ENCODE peak calls at places on chromosomes 5 and 9, in six cellular contexts. P is body of pancreas, A is heart left ventricle, L is tibial nerve, X is A549, C is transverse colon. R is an unnamed sample.

GRCh38 chr5:58517192-58517591 is 26.0 kb downstream of the GAPT start:
- DNase-seq in L (no peak), C (no peak), A (no peak), P (no peak), X (no peak), R (no peak)

GRCh38 chr9:109335929-109336328 is 15.1 kb upstream of the EPB41L4B start:
- DNase-seq in X (no peak), C (no peak), L (no peak), P (no peak), A (no peak), R (no peak)

GRCh38 chr9:114853071-114853865 is 47.4 kb upstream of the TNFSF15 start:
- DNase-seq in C (no peak), X (no peak), L (no peak), P (no peak), A (no peak), R (no peak)

GRCh38 chr9:5714501-5715401 is 85.8 kb downstream of the RIC1 start:
- DNase-seq in L (no peak), P (no peak), A (no peak), C (no peak), X (no peak), R (no peak)

GRCh38 chr5:72529383-72529782 is 22.2 kb upstream of the ZNF366 start:
- DNase-seq in L (no peak), A (no peak), X (no peak), P (no peak), C (no peak), R (no peak)

GRCh38 chr5:140398379-140398811 is 3.2 kb upstream of the ANKHD1 start:
- DNase-seq in C (no peak), P (no peak), L (no peak), A (no peak), X (peak; percentile 8), R (no peak)

GRCh38 chr5:68171101-68171558 is 44.4 kb upstream of the PIK3R1 start:
- DNase-seq in C (peak; percentile 60), X (no peak), L (peak; percentile 73), P (peak; percentile 52), A (peak; percentile 31), R (peak; percentile 82)

GRCh38 chr5:38420691-38421395 is 135.6 kb downstream of the LIFR start:
- DNase-seq in A (peak; percentile 29), X (peak; percentile 80), C (peak; percentile 36), L (peak; percentile 61), P (peak; percentile 82), R (peak; percentile 44)

GRCh38 chr5:65800775-65801174 is 78.8 kb downstream of the NLN start:
- DNase-seq in P (no peak), C (no peak), L (no peak), X (no peak), A (no peak), R (no peak)

GRCh38 chr9:100933656-100934055 is 94.9 kb upstream of the PLPPR1 start:
- DNase-seq in P (no peak), C (no peak), L (no peak), X (no peak), A (no peak), R (no peak)

GRCh38 chr5:95925345-95925744 is 36.3 kb downstream of the ELL2 start:
- DNase-seq in L (no peak), X (no peak), P (no peak), C (no peak), A (no peak), R (no peak)

GRCh38 chr9:101791938-101792337 is 53.5 kb upstream of the GRIN3A start:
- DNase-seq in L (no peak), P (peak; percentile 54), C (peak; percentile 58), A (no peak), X (peak; percentile 15), R (no peak)

GRCh38 chr9:20948703-20949102 is 82.7 kb downstream of the HACD4 start:
- DNase-seq in P (no peak), C (no peak), A (no peak), X (no peak), L (no peak), R (no peak)

GRCh38 chr9:127177221-127177620 is 54.8 kb upstream of the ANGPTL2 start:
- DNase-seq in C (peak; percentile 4), L (no peak), A (peak; percentile 6), P (no peak), X (no peak), R (no peak)

GRCh38 chr9:135508211-135508820 is 7.8 kb downstream of the MRPS2 start:
- DNase-seq in P (peak; percentile 2), A (no peak), X (no peak), C (no peak), L (no peak), R (no peak)

GRCh38 chr5:2126512-2126911 is 243.8 kb upstream of the IRX4 start:
- DNase-seq in P (no peak), C (no peak), L (no peak), A (no peak), X (no peak), R (no peak)

GRCh38 chr9:108696156-108696555 is 159.6 kb downstream of the ACTL7B start:
- DNase-seq in C (no peak), P (no peak), X (no peak), A (no peak), L (no peak), R (no peak)

GRCh38 chr5:39016587-39017275 is 57.5 kb downstream of the RICTOR start:
- DNase-seq in L (no peak), X (no peak), P (no peak), C (no peak), A (no peak), R (no peak)

GRCh38 chr9:116267021-116267420 is 113.4 kb downstream of the PAPPA start:
- DNase-seq in A (no peak), L (no peak), P (no peak), C (no peak), X (no peak), R (no peak)

GRCh38 chr5:95086932-95087818 is 197.7 kb downstream of the MCTP1 start:
- DNase-seq in A (peak; percentile 18), P (no peak), X (no peak), L (no peak), C (no peak), R (no peak)

GRCh38 chr9:121556082-121556481 is 56.4 kb upstream of the GGTA1 start:
- DNase-seq in C (no peak), A (no peak), X (no peak), L (no peak), P (no peak), R (no peak)

GRCh38 chr9:69027355-69028097 is 8.0 kb upstream of the FXN start:
- DNase-seq in X (peak; percentile 47), A (no peak), L (no peak), C (peak; percentile 22), P (peak; percentile 48), R (no peak)

GRCh38 chr9:7313389-7313788 is 486.2 kb downstream of the DMAC1 start:
- DNase-seq in L (no peak), A (no peak), X (no peak), C (no peak), P (no peak), R (no peak)

GRCh38 chr9:16002816-16003215 is 450.0 kb downstream of the CCDC171 start:
- DNase-seq in C (no peak), L (no peak), X (no peak), P (no peak), A (no peak), R (no peak)

GRCh38 chr9:1647776-1648175 is 367.4 kb upstream of the SMARCA2 start:
- DNase-seq in P (no peak), C (no peak), X (no peak), A (no peak), L (no peak), R (no peak)

GRCh38 chr9:82404484-82405280 is 416.1 kb downstream of the SPATA31D1 start:
- DNase-seq in C (no peak), X (no peak), L (no peak), P (no peak), A (no peak), R (no peak)

GRCh38 chr9:131289301-131290038 is at the start of gene PLPP7:
- DNase-seq in C (peak; percentile 44), L (peak; percentile 61), X (no peak), P (peak; percentile 54), A (peak; percentile 89), R (peak; percentile 92)

GRCh38 chr9:2872307-2872940 is 28.5 kb upstream of the PUM3 start:
- DNase-seq in X (no peak), L (no peak), P (peak; percentile 7), C (no peak), A (no peak), R (no peak)

GRCh38 chr9:37079370-37080164 is 40.8 kb upstream of the ZCCHC7 start:
- DNase-seq in A (peak; percentile 93), P (peak; percentile 96), C (peak; percentile 94), L (peak; percentile 85), X (peak; percentile 89), R (peak; percentile 88)
- TF ChIP-seq POLR2A in A (peak; percentile 46), P (peak; percentile 96), C (peak; percentile 93), L (peak; percentile 73), X (peak; percentile 69), R (peak; percentile 73)

DNA sequence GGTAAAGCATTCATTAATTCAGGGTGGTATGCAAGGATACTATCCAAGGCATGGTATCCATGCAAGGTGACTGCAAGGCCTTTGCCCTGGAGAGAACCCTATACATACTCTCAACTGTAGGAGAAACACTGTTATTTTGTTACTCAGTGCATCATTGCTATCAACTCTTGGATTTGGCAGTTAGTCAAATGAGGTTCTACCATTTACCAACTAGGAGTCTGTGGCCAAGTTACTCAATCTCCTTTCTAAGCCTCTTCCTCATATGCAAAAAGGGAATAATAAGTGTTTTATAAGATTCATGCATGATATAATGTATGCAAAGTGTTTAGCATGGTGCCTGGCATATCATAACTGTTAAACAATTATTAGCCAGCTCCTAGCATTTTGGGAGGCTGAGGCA is 4.0 kb downstream of the PCDHGC3 start:
- DNase-seq in X (no peak), P (no peak), L (no peak), A (no peak), C (no peak), R (no peak)
- H3K4me1 ChIP-seq in X (no peaks in the 10 kb centered on the region), P (peaks cover 40% of the 10 kb centered on the region), L (peaks cover 18% of the 10 kb centered on the region), A (peaks cover 28% of the 10 kb centered on the region), C (peaks cover 28% of the 10 kb centered on the region), R (peaks cover 85% of the 10 kb centered on the region)

GRCh38 chr5:112160652-112161391 is 258.3 kb downstream of the EPB41L4A start:
- DNase-seq in C (peak; percentile 95), L (peak; percentile 83), P (peak; percentile 93), A (peak; percentile 92), X (peak; percentile 68), R (peak; percentile 86)
- H3K27ac ChIP-seq in C (peak overlapping the region; percentile 86), L (peak overlapping the region; percentile 92), P (peak overlapping the region; percentile 85), A (peak overlapping the region; percentile 72), X (peak overlapping the region; percentile 98), R (peak overlapping the region; percentile 91)

DNA sequence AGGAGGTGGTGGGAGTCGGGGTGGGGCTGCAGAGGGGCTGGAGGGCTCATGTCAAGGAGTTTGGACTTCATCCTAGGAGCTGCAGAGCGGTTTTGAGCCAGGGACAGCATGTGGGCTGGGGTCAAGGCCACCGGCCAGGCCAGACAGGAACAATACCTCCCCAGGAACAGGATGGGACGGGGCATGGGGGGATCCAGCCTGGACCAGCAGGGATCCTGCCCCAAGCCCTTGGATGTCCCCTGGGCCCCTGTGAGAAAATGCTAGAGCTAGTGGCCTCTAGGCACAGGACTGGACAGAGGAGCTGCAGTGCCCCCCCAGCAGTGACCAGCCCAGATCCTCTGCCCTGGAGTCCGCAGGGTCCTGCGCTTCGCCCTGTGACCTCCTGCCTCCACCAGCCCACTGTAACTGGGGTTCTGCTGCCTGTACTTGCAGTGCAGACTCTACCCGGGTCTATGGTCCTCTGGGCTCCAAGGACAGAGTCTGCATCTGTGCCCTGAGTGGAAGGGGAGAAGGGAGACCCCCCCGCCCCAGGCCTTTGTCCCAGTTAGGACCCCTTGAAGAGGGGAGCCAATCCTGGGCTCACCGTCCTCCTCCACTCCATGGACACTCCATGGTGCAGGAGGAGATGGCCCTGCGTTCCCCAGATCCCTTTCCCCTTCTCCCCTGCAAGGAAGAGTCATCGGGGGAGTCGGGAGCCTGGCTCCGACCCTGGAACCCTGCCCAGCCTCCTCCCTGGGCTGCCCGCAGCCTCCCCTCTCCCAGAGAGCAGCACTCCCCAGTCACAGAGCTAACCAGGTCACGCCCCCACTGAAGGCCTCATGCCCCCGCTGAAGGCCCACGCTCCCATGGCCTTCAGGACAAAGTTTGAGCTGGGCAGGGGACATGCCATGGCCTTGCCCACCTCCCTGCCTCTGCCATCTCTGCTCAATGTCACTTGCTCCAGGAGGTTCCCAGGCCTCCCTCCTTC is 3.0 kb upstream of the MXD3 start:
- DNase-seq in X (no peak), A (no peak), L (no peak), C (no peak), P (no peak), R (no peak)
- TF ChIP-seq POLR2A in X (no peak), A (no peak), L (no peak), C (no peak), P (no peak), R (no peak)

R was measured in gastrocnemius medialis.